ENCODE peak calls at places on chromosomes 2 and 18, in six cellular contexts. K is lower lobe of right lung, F is fibroblast of mammary gland, S is endothelial cell, V is brain microvascular endothelial cell, R is HFFc6. H is an unnamed sample.

GRCh38 chr2:234905547-234906260 is 46.1 kb upstream of the SH3BP4 start:
- DNase-seq in V (peak; percentile 4), S (no peak), R (no peak), K (no peak), F (no peak), H (no peak)

GRCh38 chr2:150410809-150411208 is 76.7 kb downstream of the RND3 start:
- DNase-seq in K (no peak), F (peak; percentile 6), S (no peak), V (peak; percentile 80), R (peak; percentile 30), H (no peak)

GRCh38 chr2:240129731-240130392 is 6.2 kb downstream of the COPS9 start:
- DNase-seq in S (no peak), V (no peak), F (no peak), R (no peak), K (peak; percentile 43), H (no peak)

GRCh38 chr2:74472945-74473258 is 422 bp upstream of the MRPL53 start:
- DNase-seq in F (no peak), R (no peak), K (no peak), V (no peak), S (no peak), H (no peak)

GRCh38 chr2:191202881-191203397 is 42.3 kb upstream of the MYO1B start:
- DNase-seq in F (peak; percentile 88), V (no peak), R (peak; percentile 33), S (no peak), K (no peak), H (no peak)

GRCh38 chr18:45793295-45793965 is 32.0 kb upstream of the SIGLEC15 start:
- DNase-seq in K (no peak), R (peak; percentile 95), V (peak; percentile 68), F (peak; percentile 90), S (no peak), H (peak; percentile 80)

GRCh38 chr2:80120866-80121265 is 183.7 kb downstream of the LRRTM1 start:
- DNase-seq in F (no peak), R (no peak), S (no peak), V (no peak), K (no peak), H (no peak)

GRCh38 chr2:96927420-96928171 is 57.7 kb upstream of the SEMA4C start:
- DNase-seq in R (peak; percentile 30), F (no peak), V (no peak), K (peak; percentile 65), S (no peak), H (no peak)

GRCh38 chr2:215982465-215982875 is 30.9 kb downstream of the MREG start:
- DNase-seq in K (no peak), F (peak; percentile 94), V (peak; percentile 84), R (peak; percentile 57), S (no peak), H (no peak)

GRCh38 chr18:13566941-13567762 is 159.2 kb downstream of the FAM210A start:
- DNase-seq in K (peak; percentile 86), S (no peak), F (no peak), R (no peak), V (no peak), H (no peak)

GRCh38 chr2:70101174-70101573 is 13.9 kb downstream of the PCBP1 start:
- DNase-seq in V (no peak), S (no peak), K (no peak), R (no peak), F (no peak), H (no peak)

GRCh38 chr2:42840141-42840540 is 47.8 kb upstream of the HAAO start:
- DNase-seq in F (peak; percentile 59), V (no peak), K (no peak), S (no peak), R (no peak), H (no peak)

GRCh38 chr18:50284226-50284885 is 3.0 kb upstream of the MBD1 start:
- DNase-seq in S (no peak), V (no peak), K (no peak), F (peak; percentile 27), R (no peak), H (no peak)

GRCh38 chr2:26595146-26595545 is 46.0 kb downstream of the CIB4 start:
- DNase-seq in R (no peak), K (peak; percentile 14), V (no peak), S (no peak), F (no peak), H (no peak)

GRCh38 chr18:49026501-49027378 is 76.0 kb upstream of the SMAD7 start:
- DNase-seq in K (no peak), R (no peak), S (no peak), F (no peak), V (no peak), H (no peak)

GRCh38 chr2:232659359-232659758 is 26.0 kb downstream of the EFHD1 start:
- DNase-seq in R (no peak), S (no peak), K (no peak), V (no peak), F (no peak), H (no peak)

GRCh38 chr2:236657801-236658200 is 88.2 kb downstream of the ACKR3 start:
- DNase-seq in F (no peak), V (peak; percentile 37), K (no peak), R (no peak), S (no peak), H (no peak)

GRCh38 chr2:196208915-196209314 is 37.5 kb upstream of the STK17B start:
- DNase-seq in F (no peak), R (no peak), V (no peak), K (no peak), S (no peak), H (no peak)

GRCh38 chr2:100786297-100786658 is 33.7 kb upstream of the NPAS2 start:
- DNase-seq in S (no peak), V (peak; percentile 65), K (peak; percentile 58), F (peak; percentile 75), R (peak; percentile 89), H (peak; percentile 59)

GRCh38 chr2:133667085-133667484 is 98.8 kb upstream of the NCKAP5 start:
- DNase-seq in K (no peak), F (peak; percentile 50), R (peak; percentile 87), S (no peak), V (peak; percentile 70), H (no peak)

DNA sequence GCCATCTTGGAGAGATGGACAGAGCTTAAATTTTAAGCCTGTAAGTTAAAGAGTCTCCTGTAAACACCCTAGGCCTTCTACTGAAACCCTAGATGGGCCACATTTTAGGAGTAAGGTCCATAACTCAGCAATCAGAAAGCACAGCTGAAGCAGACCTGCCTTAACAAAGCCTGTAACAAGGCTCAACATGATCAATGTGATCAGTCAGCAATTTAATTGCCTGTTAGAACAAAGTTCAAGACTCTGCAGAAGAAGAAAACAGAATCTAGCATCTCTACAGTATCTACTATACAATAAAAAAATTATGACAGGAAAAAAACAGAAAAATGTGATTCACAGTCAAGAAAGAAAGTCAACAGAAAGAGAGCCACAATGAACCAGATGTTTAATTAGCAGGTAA is 27.1 kb downstream of the SEPTIN10 start:
- DNase-seq in R (no peak), K (no peak), F (no peak), S (no peak), V (no peak), H (no peak)
- TF ChIP-seq CTCF in R (no peak), K (no peak), F (no peak), S (no peak), V (no peak), H (no peak)

GRCh38 chr2:20452551-20452950 is 5.7 kb downstream of the RHOB start:
- DNase-seq in V (peak; percentile 47), R (no peak), K (no peak), S (no peak), F (peak; percentile 65), H (no peak)
- TF ChIP-seq CTCF in V (peak; percentile 62), R (peak; percentile 40), K (peak; percentile 15), S (no peak), F (peak; percentile 33), H (no peak)

GRCh38 chr2:127664895-127665225 is 10.5 kb downstream of the LIMS2 start:
- DNase-seq in F (no peak), V (no peak), S (no peak), R (no peak), K (no peak), H (no peak)
- TF ChIP-seq CTCF in F (no peak), V (no peak), S (no peak), R (no peak), K (no peak), H (no peak)

DNA sequence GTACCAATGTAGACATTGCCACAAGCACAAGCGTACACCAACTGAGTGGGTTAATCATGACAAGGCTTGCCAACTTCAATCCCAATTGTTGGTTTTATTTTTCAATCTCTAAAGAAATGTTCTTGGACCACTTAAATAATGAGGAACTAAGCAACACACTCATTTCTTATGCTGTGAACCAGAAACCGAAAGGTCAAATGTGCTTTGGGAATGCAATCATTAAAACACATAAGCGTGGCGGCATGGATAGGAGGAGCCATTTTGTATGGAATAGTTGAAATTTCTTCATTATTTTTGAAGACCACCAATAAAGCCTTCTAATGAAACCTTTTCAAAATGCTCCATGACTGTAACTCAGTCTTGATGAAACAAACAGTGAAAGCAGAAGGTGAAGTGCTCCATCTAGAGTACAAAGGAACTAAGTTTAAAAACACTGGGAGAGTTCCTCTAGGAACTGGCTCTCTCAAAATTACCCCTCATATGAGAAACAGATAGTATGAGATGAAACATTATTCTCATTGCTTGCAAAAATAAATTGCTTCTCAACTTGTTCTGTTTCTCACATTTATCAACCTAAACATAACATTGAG is 113.2 kb upstream of the CHST9 start:
- DNase-seq in S (no peak), F (no peak), R (no peak), K (no peak), V (no peak), H (no peak)
- TF ChIP-seq CTCF in S (no peak), F (no peak), R (no peak), K (no peak), V (peak; percentile 27), H (no peak)

DNA sequence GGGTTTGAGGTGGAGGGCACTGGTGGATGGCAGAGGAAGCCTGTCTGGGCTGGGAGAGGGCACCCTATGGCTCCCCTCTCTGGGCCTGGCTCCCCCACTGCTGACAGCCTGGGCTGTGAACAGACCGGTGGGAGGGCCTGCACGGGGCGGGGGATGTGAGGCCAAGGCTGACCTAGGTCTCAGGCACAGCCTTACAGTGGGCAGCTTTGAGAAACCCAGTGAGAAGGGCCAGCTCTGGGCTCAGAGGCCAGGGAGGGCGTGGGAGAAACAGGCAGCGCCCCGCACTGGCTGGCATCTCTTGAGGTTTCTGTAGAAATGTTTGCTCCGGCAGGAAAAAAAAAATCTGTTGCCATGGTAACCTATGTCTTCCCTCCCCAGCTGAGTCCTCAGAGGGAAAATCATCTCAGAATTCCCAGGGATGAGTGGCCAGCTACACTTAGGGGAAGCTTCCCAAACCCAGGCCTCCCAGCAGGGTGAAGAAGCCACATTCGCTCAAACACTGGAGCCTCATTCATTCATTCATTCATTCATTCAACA is 71.7 kb upstream of the TAF1B start:
- DNase-seq in R (peak; percentile 69), S (no peak), F (peak; percentile 85), K (no peak), V (peak; percentile 76), H (peak; percentile 68)
- TF ChIP-seq CTCF in R (peak; percentile 41), S (no peak), F (peak; percentile 16), K (no peak), V (peak; percentile 50), H (peak; percentile 37)

GRCh38 chr2:71504611-71505010 is 51.2 kb downstream of the DYSF start:
- DNase-seq in R (no peak), S (no peak), K (no peak), F (no peak), V (no peak), H (no peak)
- TF ChIP-seq CTCF in R (no peak), S (no peak), K (no peak), F (no peak), V (no peak), H (no peak)

GRCh38 chr18:75958683-75959082 is 531.2 kb upstream of the SMIM21 start:
- DNase-seq in S (no peak), F (no peak), V (no peak), R (no peak), K (no peak), H (no peak)
- TF ChIP-seq CTCF in S (no peak), F (no peak), V (no peak), R (peak; percentile 35), K (no peak), H (no peak)

H was measured in AG09319.